ENCODE peak calls at places on chromosomes 7 and 10, in ten cellular contexts. N, B, J, T, U, L, S, A, C and R are unnamed samples.

GRCh38 chr7:118183254-118183585 is 744 bp upstream of the LSM8 start:
- DNase-seq in N (peak; percentile 40), B (no peak), J (no peak), T (peak; percentile 6), U (no peak), L (no peak), S (no peak), A (peak; percentile 6), C (no peak), R (peak; percentile 12)

GRCh38 chr7:31335889-31336201 is 4.7 kb downstream of the NEUROD6 start:
- DNase-seq in N (no peak), B (no peak), J (no peak), T (no peak), U (no peak), L (no peak), S (no peak), A (no peak), C (no peak), R (no peak)

GRCh38 chr7:2824026-2824677 is 20.0 kb downstream of the GNA12 start:
- DNase-seq in N (no peak), B (no peak), J (no peak), T (no peak), U (no peak), L (no peak), S (no peak), A (no peak), C (no peak), R (no peak)

GRCh38 chr7:75968561-75969001 is 25.8 kb downstream of the TMEM120A start:
- DNase-seq in N (no peak), B (no peak), J (no peak), T (no peak), U (no peak), L (no peak), S (no peak), A (no peak), C (no peak), R (no peak)

GRCh38 chr7:115146148-115146547 is 224.3 kb downstream of the MDFIC start:
- DNase-seq in N (no peak), B (no peak), J (peak; percentile 81), T (no peak), U (peak; percentile 30), L (no peak), S (no peak), A (no peak), C (no peak), R (no peak)

GRCh38 chr10:12559578-12560178 is 210.3 kb downstream of the CAMK1D start:
- DNase-seq in N (no peak), B (no peak), J (no peak), T (no peak), U (no peak), L (no peak), S (no peak), A (no peak), C (peak; percentile 50), R (no peak)

GRCh38 chr10:29811751-29812427 is 177.1 kb upstream of the SVIL start:
- DNase-seq in N (no peak), B (peak; percentile 70), J (peak; percentile 78), T (peak; percentile 89), U (peak; percentile 17), L (no peak), S (no peak), A (peak; percentile 92), C (no peak), R (no peak)

GRCh38 chr7:93043393-93043985 is 74.3 kb downstream of the SAMD9 start:
- DNase-seq in N (no peak), B (no peak), J (peak; percentile 75), T (no peak), U (no peak), L (peak; percentile 80), S (no peak), A (peak; percentile 84), C (peak; percentile 76), R (no peak)

GRCh38 chr10:29714096-29714874 is 79.5 kb upstream of the SVIL start:
- DNase-seq in N (no peak), B (peak; percentile 64), J (peak; percentile 19), T (peak; percentile 79), U (no peak), L (no peak), S (no peak), A (peak; percentile 88), C (no peak), R (no peak)

DNA sequence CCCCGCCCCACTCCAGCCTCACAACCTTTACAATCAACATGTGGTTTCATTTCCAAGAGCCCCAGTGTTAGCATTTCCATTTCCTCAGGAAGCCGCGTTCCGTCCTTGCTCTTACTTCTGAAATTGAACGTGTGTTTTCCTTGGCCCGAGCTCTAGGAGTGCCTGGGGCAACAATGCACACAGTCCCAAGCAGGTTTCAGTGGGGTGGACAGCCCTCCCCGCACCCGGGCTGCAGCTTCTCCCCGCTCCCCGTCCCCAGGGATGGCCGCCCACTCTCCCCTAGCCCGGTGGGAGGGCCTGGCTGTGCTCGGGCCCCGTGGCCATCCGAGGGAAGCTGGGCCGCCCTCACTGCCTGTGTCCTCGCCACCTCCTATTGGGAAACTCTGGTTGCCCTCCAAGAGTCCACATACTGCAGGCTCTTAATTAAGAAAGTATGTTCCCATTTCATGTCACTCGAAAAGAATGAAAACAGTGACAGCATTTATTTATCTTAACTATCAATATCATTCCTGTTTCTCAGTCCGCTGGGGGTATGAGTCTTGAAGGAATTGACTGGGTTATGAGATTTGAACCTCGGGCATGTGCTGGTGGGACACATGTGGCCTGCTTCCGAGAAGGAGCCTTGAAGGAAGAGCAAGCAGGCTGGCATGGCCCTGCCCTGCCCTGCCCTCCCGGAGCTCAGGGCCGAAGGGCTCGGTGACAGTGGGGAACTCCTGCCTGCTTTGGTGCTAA is 163.8 kb downstream of the GRK5 start:
- DNase-seq in N (no peak), B (peak; percentile 62), J (no peak), T (no peak), U (no peak), L (peak; percentile 92), S (no peak), A (peak; percentile 88), C (no peak), R (no peak)
- H3K4me3 ChIP-seq in N (no peak overlapping the region), B (no peak overlapping the region), J (no peak overlapping the region), T (no peak overlapping the region), U (no peak overlapping the region), L (no peak overlapping the region), S (no peak overlapping the region), A (no peak overlapping the region), C (no peak overlapping the region), R (no peak overlapping the region)

DNA sequence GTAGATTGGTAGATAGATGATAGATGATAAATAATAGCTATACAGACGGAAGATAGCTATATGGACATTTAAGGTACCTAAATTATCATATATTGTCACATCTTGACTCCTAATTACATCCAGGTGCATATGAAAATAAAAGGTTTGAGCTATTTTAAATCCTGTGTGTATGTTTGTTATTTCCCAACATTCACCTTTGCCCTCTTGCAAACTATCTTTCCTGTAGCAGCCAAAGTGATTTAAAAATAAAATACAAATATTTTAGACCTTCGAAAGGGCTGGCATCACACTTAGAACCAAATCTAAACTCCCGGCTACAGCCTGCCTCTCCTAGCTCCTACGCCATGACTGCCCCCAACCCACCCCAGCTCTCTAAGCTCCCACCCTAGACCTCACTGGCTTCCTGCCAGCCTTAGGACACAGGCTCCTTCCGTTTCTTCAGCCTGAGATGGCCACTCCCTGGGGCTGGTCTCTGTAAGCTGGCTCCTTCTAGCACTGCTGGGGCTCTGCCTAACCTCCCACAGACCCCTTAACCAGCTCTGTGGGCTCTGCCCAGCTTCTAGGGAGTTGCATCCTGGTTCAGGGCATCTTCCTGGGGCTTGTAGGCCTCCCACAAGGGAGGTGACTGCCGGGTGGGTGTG is 478.4 kb upstream of the KLF6 start:
- DNase-seq in N (no peak), B (no peak), J (no peak), T (no peak), U (no peak), L (no peak), S (no peak), A (no peak), C (no peak), R (no peak)
- H3K27ac ChIP-seq in N (no peak overlapping the region), B (no peak overlapping the region), J (no peak overlapping the region), T (peak overlapping the region; percentile 51), U (no peak overlapping the region), L (no peak overlapping the region), S (no peak overlapping the region), A (no peak overlapping the region), C (no peak overlapping the region), R (no peak overlapping the region)

GRCh38 chr10:71239131-71239915 is 27.0 kb downstream of the UNC5B start:
- DNase-seq in N (no peak), B (no peak), J (no peak), T (no peak), U (no peak), L (no peak), S (no peak), A (no peak), C (no peak), R (no peak)
- H3K4me1 ChIP-seq in N (peaks cover 3% of the 10 kb centered on the region), B (peaks cover 12% of the 10 kb centered on the region), J (peaks cover 16% of the 10 kb centered on the region), T (no peaks in the 10 kb centered on the region), U (no peaks in the 10 kb centered on the region), L (no peaks in the 10 kb centered on the region), S (no peaks in the 10 kb centered on the region), A (peaks cover 98% of the 10 kb centered on the region), C (peaks cover 18% of the 10 kb centered on the region), R (no peaks in the 10 kb centered on the region)

GRCh38 chr7:77202544-77202976 is 2.9 kb upstream of the FGL2 start:
- DNase-seq in N (no peak), B (no peak), J (no peak), T (no peak), U (no peak), L (no peak), S (no peak), A (no peak), C (no peak), R (no peak)
- H3K4me3 ChIP-seq in N (no peak overlapping the region), B (no peak overlapping the region), J (no peak overlapping the region), T (no peak overlapping the region), U (no peak overlapping the region), L (no peak overlapping the region), S (no peak overlapping the region), A (no peak overlapping the region), C (no peak overlapping the region), R (no peak overlapping the region)